ENCODE peak calls at places on chromosomes 12 and 14, in six cellular contexts. D is mesendoderm, N is trophoblast cell, J is H9, C is H1, X is neuronal stem cell. O is an unnamed sample.

GRCh38 chr12:16605666-16606116 is 271 bp downstream of the LMO3 start:
- DNase-seq in J (no peak), D (peak), C (no peak), N (no peak), X (no peak), O (peak)

GRCh38 chr12:71865166-71865713 is 25.7 kb downstream of the TBC1D15 start:
- DNase-seq in J (no peak), N (no peak), X (no peak), D (peak), C (no peak), O (peak)

GRCh38 chr12:71873821-71874220 is 34.3 kb downstream of the TBC1D15 start:
- DNase-seq in X (no peak), D (no peak), N (no peak), C (no peak), J (no peak), O (no peak)

GRCh38 chr14:78104655-78105054 is 65.5 kb upstream of the NRXN3 start:
- DNase-seq in N (no peak), D (no peak), C (no peak), X (no peak), J (no peak), O (no peak)

GRCh38 chr12:125878483-125878882 is 813.2 kb downstream of the AACS start:
- DNase-seq in J (no peak), N (no peak), X (no peak), D (peak), C (no peak), O (no peak)

GRCh38 chr14:26261368-26262122 is 336.3 kb downstream of the NOVA1 start:
- DNase-seq in J (peak), C (peak), D (peak), N (no peak), X (peak), O (no peak)

GRCh38 chr14:53010193-53010592 is 59.3 kb upstream of the FERMT2 start:
- DNase-seq in D (no peak), C (no peak), X (no peak), J (no peak), N (no peak), O (no peak)

GRCh38 chr12:64099430-64099829 is 122.7 kb downstream of the KICS2 start:
- DNase-seq in X (no peak), J (no peak), D (no peak), N (peak), C (no peak), O (peak)

GRCh38 chr12:65878540-65878939 is 54.3 kb downstream of the HMGA2 start:
- DNase-seq in J (no peak), X (no peak), D (peak), C (no peak), N (peak), O (no peak)

GRCh38 chr14:54603362-54603761 is 36.4 kb downstream of the SAMD4A start:
- DNase-seq in J (no peak), D (no peak), C (no peak), N (peak), X (no peak), O (peak)

GRCh38 chr12:124928095-124928911 is 13.9 kb upstream of the UBC start:
- DNase-seq in N (peak), J (peak), D (no peak), C (no peak), X (no peak), O (peak)

GRCh38 chr12:87509233-87509820 is 519.9 kb downstream of the C12orf50 start:
- DNase-seq in C (no peak), J (no peak), D (no peak), X (no peak), N (peak), O (peak)

GRCh38 chr14:51663783-51664326 is 12.1 kb downstream of the FRMD6 start:
- DNase-seq in C (no peak), J (no peak), D (no peak), N (no peak), X (no peak), O (no peak)

GRCh38 chr14:105480165-105480564 is 5.5 kb downstream of the CRIP2 start:
- DNase-seq in N (no peak), D (no peak), X (no peak), C (no peak), J (no peak), O (no peak)

GRCh38 chr12:11810160-11810559 is 160.7 kb downstream of the ETV6 start:
- DNase-seq in D (no peak), C (no peak), J (no peak), X (no peak), N (no peak), O (no peak)

GRCh38 chr14:73713206-73713803 is 879 bp downstream of the PNMA1 start:
- DNase-seq in C (no peak), N (no peak), J (no peak), X (no peak), D (no peak), O (no peak)

GRCh38 chr12:1830401-1830845 is 10.1 kb downstream of the LRTM2 start:
- DNase-seq in C (no peak), J (no peak), D (no peak), N (no peak), X (no peak), O (no peak)

GRCh38 chr12:100251917-100252316 is 15.0 kb downstream of the DEPDC4 start:
- DNase-seq in D (no peak), J (no peak), N (no peak), X (no peak), C (no peak), O (no peak)

GRCh38 chr14:92408186-92408585 is 85.2 kb downstream of the SLC24A4 start:
- DNase-seq in J (no peak), D (peak), X (no peak), N (no peak), C (no peak), O (peak)

GRCh38 chr12:124821252-124822200 is 42.1 kb downstream of the SCARB1 start:
- DNase-seq in J (no peak), D (no peak), C (no peak), X (no peak), N (no peak), O (no peak)

GRCh38 chr14:75213172-75213571 is 36.8 kb upstream of the TMED10 start:
- DNase-seq in C (no peak), N (no peak), X (no peak), D (no peak), J (no peak), O (peak)

GRCh38 chr12:54929998-54930397 is 54.6 kb downstream of the TESPA1 start:
- DNase-seq in X (no peak), J (no peak), D (no peak), C (no peak), N (peak), O (no peak)

GRCh38 chr12:112214064-112214463 is 88.7 kb downstream of the TRAFD1 start:
- DNase-seq in C (no peak), X (no peak), J (no peak), N (peak), D (no peak), O (no peak)

GRCh38 chr12:42802688-42803279 is 213.2 kb upstream of the PRICKLE1 start:
- DNase-seq in D (no peak), C (no peak), J (no peak), N (no peak), X (no peak), O (peak)

GRCh38 chr12:47828008-47828966 is 8.6 kb upstream of the HDAC7 start:
- DNase-seq in X (no peak), D (no peak), N (no peak), C (no peak), J (no peak), O (no peak)

GRCh38 chr14:23057757-23058653 is 685 bp upstream of the CDH24 start:
- DNase-seq in D (peak), N (peak), X (peak), C (peak), J (peak), O (peak)

GRCh38 chr12:50507930-50508329 is 3.1 kb downstream of the DIP2B start:
- DNase-seq in D (no peak), N (peak), X (no peak), J (no peak), C (no peak), O (no peak)

GRCh38 chr12:49963976-49964815 is 2.5 kb downstream of the AQP5 start:
- DNase-seq in X (no peak), N (no peak), J (no peak), D (no peak), C (no peak), O (no peak)

GRCh38 chr14:50061664-50062437 is 54.5 kb downstream of the VCPKMT start:
- DNase-seq in X (no peak), J (no peak), D (peak), N (no peak), C (no peak), O (peak)
- H3K4ac ChIP-seq in X (peak), J (no peak), D (no peak), N (peak), C (no peak), O (peak)

GRCh38 chr14:85531594-85532391 is 1.8 kb downstream of the FLRT2 start:
- DNase-seq in J (peak), D (peak), X (peak), C (no peak), N (no peak), O (peak)
- H3K4ac ChIP-seq in J (no peak), D (no peak), X (no peak), C (no peak), N (no peak), O (peak)

GRCh38 chr12:13001725-13002040 is 1.6 kb upstream of the HEBP1 start:
- DNase-seq in D (peak), J (no peak), N (no peak), X (no peak), C (no peak), O (no peak)

GRCh38 chr12:12999959-13000615 is at the start of gene HEBP1:
- DNase-seq in J (peak), X (peak), D (peak), C (no peak), N (peak), O (peak)

GRCh38 chr12:13002301-13003097 is 2.4 kb upstream of the HEBP1 start:
- DNase-seq in X (no peak), N (peak), J (no peak), D (no peak), C (no peak), O (peak)

GRCh38 chr12:13000616-13000934 is 510 bp upstream of the HEBP1 start:
- DNase-seq in N (no peak), C (no peak), X (no peak), D (peak), J (no peak), O (no peak)

DNA sequence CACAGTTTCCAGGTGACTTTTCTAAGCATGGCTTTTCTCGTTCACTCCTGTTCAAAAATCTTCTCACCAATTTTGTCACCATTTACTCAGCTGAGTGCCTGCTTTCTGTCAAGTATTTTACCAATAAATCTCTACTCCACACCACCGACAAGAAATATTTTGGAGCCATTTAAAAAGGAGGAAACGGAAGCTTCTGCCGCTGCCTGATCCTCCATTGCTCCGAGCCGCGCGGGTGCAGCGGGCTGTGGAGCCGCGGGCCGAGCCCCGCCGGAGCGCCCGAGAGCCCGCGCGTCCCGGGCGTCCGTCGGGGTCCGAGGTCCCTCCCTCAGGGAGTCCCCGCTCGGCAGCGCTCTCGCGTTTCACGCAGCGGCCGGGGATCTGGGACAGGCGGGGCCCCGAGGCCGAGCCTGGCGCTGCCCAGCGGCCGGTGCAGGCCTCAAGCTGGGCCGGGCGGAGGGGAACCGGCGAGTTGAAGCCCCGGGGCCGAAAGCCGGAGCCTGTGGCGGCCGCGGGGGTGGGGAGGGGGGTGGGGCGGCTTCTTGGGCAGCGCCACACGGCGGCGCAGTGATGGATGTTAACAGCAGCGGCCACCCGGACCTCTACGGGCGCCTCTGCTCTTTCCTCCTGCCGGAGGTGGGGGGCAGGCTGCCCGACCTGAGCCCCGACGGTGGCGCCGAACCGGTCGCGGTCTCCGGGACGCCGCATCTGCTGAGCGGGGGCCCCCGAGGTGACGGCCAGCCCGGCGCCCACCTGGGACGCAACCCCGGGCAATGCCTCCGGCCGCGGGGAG is 1.1 kb upstream of the HEBP1 start:
- DNase-seq in D (peak), N (peak), X (peak), J (peak), C (no peak), O (peak)
- H3K4ac ChIP-seq in D (no peak), N (peak), X (no peak), J (no peak), C (no peak), O (peak)

GRCh38 chr14:45650754-45651153 is 397.8 kb upstream of the MIS18BP1 start:
- DNase-seq in N (no peak), C (no peak), D (no peak), J (no peak), X (no peak), O (no peak)
- H3K4ac ChIP-seq in N (no peak), C (no peak), D (no peak), J (no peak), X (no peak), O (no peak)

GRCh38 chr14:56116128-56116900 is 1.9 kb upstream of the PELI2 start:
- DNase-seq in J (no peak), D (no peak), X (no peak), N (no peak), C (no peak), O (no peak)

GRCh38 chr14:56119221-56119967 is 1.2 kb downstream of the PELI2 start:
- DNase-seq in D (peak), N (peak), X (peak), J (no peak), C (no peak), O (peak)

GRCh38 chr14:56120091-56120632 is 2.0 kb downstream of the PELI2 start:
- DNase-seq in D (peak), C (no peak), J (no peak), N (no peak), X (no peak), O (peak)

GRCh38 chr14:56117765-56118610 is at the start of gene PELI2:
- DNase-seq in D (peak), C (no peak), X (peak), J (peak), N (peak), O (peak)

DNA sequence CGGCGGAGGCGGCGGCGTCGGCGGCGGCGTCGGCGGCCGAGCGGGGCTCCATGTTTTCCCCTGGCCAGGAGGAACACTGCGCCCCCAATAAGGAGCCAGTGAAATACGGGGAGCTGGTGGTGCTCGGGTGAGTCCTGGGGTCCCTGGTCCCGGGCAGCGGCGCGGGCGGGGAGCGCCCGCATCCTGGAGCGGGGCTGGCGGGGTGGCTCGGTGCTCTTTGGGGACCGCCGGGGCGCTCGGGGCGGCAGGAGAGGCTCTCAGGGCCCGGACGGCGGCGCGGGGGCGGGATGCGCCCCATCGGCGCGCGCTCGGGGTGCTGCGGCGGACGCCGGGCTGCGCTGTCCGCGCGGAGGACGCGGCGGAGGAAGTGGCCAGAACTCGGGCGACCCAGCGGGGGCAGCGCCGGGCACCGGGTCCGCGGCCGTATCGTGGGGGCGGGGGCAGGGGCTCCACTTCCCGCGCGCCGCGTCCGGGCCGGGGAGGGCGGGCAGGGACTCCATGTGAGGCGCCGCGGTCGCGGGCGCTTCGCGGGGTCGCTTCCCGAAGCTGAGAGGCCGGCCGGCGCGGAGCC is 485 bp downstream of the PELI2 start:
- DNase-seq in C (no peak), J (no peak), D (no peak), X (no peak), N (no peak), O (no peak)
- H3K4ac ChIP-seq in C (no peak), J (no peak), D (no peak), X (no peak), N (no peak), O (no peak)

GRCh38 chr12:31355747-31356107 is 29.8 kb upstream of the SINHCAF start:
- DNase-seq in D (no peak), J (no peak), N (no peak), C (no peak), X (no peak), O (no peak)
- H3K4ac ChIP-seq in D (no peak), J (no peak), N (no peak), C (no peak), X (no peak), O (no peak)